ENCODE peak calls at places on chromosomes 16 and 17, in six cellular contexts. I is left lung, J is lung, O is ovary, D is left ventricle myocardium inferior, V is transverse colon. P is an unnamed sample.

GRCh38 chr17:60513014-60513413 is 13.0 kb downstream of the APPBP2 start:
- DNase-seq in O (no peak), V (no peak), I (no peak), J (no peak), D (no peak), P (no peak)

GRCh38 chr17:28579526-28579925 is 2.8 kb upstream of the ALDOC start:
- DNase-seq in V (no peak), J (no peak), I (no peak), O (no peak), D (no peak), P (no peak)

GRCh38 chr17:8696951-8697745 is 47.5 kb downstream of the CCDC42 start:
- DNase-seq in I (peak; percentile 64), O (peak; percentile 57), J (no peak), D (no peak), V (no peak), P (no peak)

GRCh38 chr17:60130466-60130865 is 19.3 kb upstream of the CA4 start:
- DNase-seq in O (no peak), I (no peak), D (no peak), V (no peak), J (no peak), P (no peak)

GRCh38 chr17:71790791-71791190 is 330.0 kb upstream of the SOX9 start:
- DNase-seq in I (no peak), V (no peak), O (no peak), D (no peak), J (no peak), P (peak; percentile 59)

GRCh38 chr16:49010396-49010795 is 271.2 kb downstream of the CBLN1 start:
- DNase-seq in V (no peak), D (no peak), O (peak; percentile 48), J (no peak), I (no peak), P (no peak)

GRCh38 chr17:37286430-37286829 is 89.4 kb upstream of the C17orf78 start:
- DNase-seq in I (no peak), J (no peak), V (no peak), O (no peak), D (no peak), P (no peak)

GRCh38 chr17:7046127-7046724 is 2.3 kb upstream of the SLC16A11 start:
- DNase-seq in I (peak; percentile 85), V (peak; percentile 95), O (peak; percentile 31), J (peak; percentile 91), D (no peak), P (peak; percentile 75)

GRCh38 chr17:7825206-7825980 is 8.6 kb upstream of the KDM6B start:
- DNase-seq in I (no peak), J (no peak), D (no peak), V (no peak), O (no peak), P (no peak)

GRCh38 chr16:46629331-46629843 is 8.2 kb upstream of the SHCBP1 start:
- DNase-seq in V (no peak), I (no peak), O (no peak), D (no peak), J (no peak), P (peak; percentile 40)

GRCh38 chr17:28133562-28133970 is 91.1 kb downstream of the NLK start:
- DNase-seq in I (no peak), V (no peak), D (no peak), O (no peak), J (no peak), P (peak; percentile 30)

GRCh38 chr16:50547340-50547865 is 793 bp upstream of the NKD1 start:
- DNase-seq in I (peak; percentile 51), O (peak; percentile 60), V (peak; percentile 56), D (peak; percentile 19), J (no peak), P (no peak)

GRCh38 chr17:56222255-56222654 is 69.0 kb downstream of the ANKFN1 start:
- DNase-seq in I (no peak), D (no peak), J (no peak), O (no peak), V (no peak), P (no peak)

GRCh38 chr17:82489117-82489516 is 30.4 kb upstream of the FOXK2 start:
- DNase-seq in D (peak; percentile 79), I (no peak), J (no peak), O (no peak), V (no peak), P (no peak)

GRCh38 chr17:5881849-5882248 is 188.3 kb upstream of the WSCD1 start:
- DNase-seq in D (no peak), I (no peak), V (no peak), O (no peak), J (no peak), P (no peak)

GRCh38 chr16:86664518-86665318 is 86.4 kb downstream of the FOXL1 start:
- DNase-seq in I (no peak), V (peak; percentile 67), D (no peak), J (no peak), O (no peak), P (peak; percentile 86)

GRCh38 chr16:87821346-87822001 is 47.8 kb downstream of the SLC7A5 start:
- DNase-seq in O (no peak), I (no peak), D (no peak), V (no peak), J (no peak), P (no peak)
- TF ChIP-seq CTCF in O (no peak), I (no peak), D (no peak), V (no peak), J (no peak), P (no peak)

GRCh38 chr17:64173646-64174045 is 43.7 kb upstream of the ERN1 start:
- DNase-seq in I (no peak), D (no peak), O (no peak), V (no peak), J (no peak), P (no peak)
- H3K27ac ChIP-seq in I (no peak overlapping the region), D (peak overlapping the region; percentile 68), O (no peak overlapping the region), V (no peak overlapping the region), J (peak overlapping the region; percentile 71), P (no peak overlapping the region)

DNA sequence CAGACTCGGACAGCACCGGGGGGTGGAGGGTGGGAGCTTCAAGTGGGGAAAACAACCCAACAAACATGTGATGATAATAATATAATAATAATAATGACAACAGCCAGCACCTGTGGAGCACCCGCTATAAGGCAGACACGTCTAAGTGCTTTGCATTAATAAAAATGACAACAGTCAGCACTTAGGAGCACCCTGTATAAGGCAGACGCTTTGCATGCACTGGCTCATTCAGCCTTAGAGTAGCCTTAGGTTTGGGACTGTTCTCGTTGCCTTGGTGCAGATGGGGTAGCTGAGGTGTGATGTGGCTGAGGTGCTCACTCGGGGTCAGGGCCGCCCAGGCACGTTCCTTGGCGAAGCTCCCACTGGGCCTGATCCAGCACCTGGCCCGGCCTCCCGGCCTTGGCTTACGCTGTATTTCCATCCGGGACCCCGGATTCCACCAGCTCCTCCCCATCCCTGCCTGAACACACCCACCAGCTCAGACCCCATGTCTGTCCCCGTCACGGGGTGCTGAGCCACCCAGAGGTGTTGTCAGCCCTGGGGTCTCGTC is 144.0 kb upstream of the CIBAR2 start:
- DNase-seq in D (no peak), O (no peak), I (no peak), V (no peak), J (no peak), P (no peak)
- TF ChIP-seq CTCF in D (no peak), O (no peak), I (no peak), V (no peak), J (no peak), P (no peak)

GRCh38 chr16:17259751-17260270 is 210.9 kb downstream of the XYLT1 start:
- DNase-seq in D (no peak), J (no peak), O (no peak), V (no peak), I (no peak), P (no peak)

GRCh38 chr16:17257426-17257825 is 213.3 kb downstream of the XYLT1 start:
- DNase-seq in V (no peak), D (no peak), O (no peak), I (no peak), J (no peak), P (no peak)

GRCh38 chr16:17260271-17260849 is 210.4 kb downstream of the XYLT1 start:
- DNase-seq in D (no peak), V (no peak), J (no peak), I (no peak), O (no peak), P (no peak)

GRCh38 chr16:17258077-17258599 is 212.6 kb downstream of the XYLT1 start:
- DNase-seq in I (no peak), O (no peak), V (no peak), D (no peak), J (no peak), P (no peak)

DNA sequence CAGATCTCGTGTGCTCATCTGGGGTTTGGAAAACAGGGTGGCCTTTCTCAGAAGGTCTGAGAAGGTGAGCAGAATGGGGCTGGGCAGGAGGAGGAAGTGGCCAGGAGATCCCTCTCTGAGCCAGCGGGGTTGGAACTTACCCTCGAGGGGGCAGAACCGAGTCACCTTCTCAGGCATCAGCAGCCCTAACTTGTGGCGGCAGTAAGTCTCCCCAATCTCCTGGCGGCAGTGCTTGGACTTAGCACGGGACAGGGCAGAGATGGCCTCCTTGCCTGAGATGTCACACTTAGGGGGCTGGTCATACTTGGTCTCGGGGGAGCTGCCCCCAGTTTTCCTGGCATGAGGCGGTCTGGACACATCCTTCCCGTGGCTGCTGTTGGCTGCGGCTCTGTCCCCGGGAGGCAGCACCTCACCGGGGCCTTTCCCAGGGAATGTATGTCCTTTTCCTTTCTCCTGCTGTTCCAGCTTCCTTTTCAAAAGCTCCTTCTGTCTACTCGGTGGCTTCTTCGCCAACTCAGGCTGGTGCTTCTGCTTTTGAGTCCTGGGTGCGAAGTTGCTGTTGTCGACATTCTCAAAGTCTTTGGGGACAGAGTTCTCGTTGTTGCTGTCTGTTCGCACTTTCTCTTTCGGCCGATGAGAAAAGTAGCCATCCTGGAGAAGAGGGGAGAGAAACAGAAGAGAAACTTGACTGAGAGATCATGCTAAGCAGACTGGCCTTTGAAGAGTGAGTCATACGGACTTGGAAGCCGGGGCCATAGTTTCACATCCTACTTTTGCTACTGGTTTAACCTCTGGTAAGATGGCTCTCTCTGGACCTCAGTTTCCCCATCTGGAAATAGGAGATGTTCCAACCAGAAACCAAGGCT is 211.7 kb downstream of the XYLT1 start:
- DNase-seq in O (no peak), I (peak; percentile 38), V (peak; percentile 55), J (peak; percentile 29), D (no peak), P (no peak)
- H3K27ac ChIP-seq in O (no peak overlapping the region), I (no peak overlapping the region), V (peak overlapping the region; percentile 64), J (peak overlapping the region; percentile 56), D (no peak overlapping the region), P (no peak overlapping the region)

GRCh38 chr17:19411641-19412040 is 609 bp downstream of the RNF112 start:
- DNase-seq in I (no peak), O (no peak), V (no peak), J (no peak), D (no peak), P (no peak)

GRCh38 chr17:19412510-19412909 is 1.5 kb downstream of the RNF112 start:
- DNase-seq in V (no peak), O (no peak), D (no peak), J (no peak), I (no peak), P (no peak)

GRCh38 chr17:19410101-19410500 is 931 bp upstream of the RNF112 start:
- DNase-seq in V (no peak), D (no peak), O (no peak), I (no peak), J (no peak), P (no peak)

GRCh38 chr17:19409509-19409908 is 1.5 kb upstream of the RNF112 start:
- DNase-seq in O (no peak), D (no peak), I (no peak), J (no peak), V (no peak), P (peak; percentile 69)

GRCh38 chr17:19410875-19411291 is at the start of gene RNF112:
- DNase-seq in V (no peak), O (no peak), J (no peak), D (peak; percentile 41), I (no peak), P (no peak)
- TF ChIP-seq CTCF in V (no peak), O (no peak), J (no peak), D (no peak), I (no peak), P (no peak)

GRCh38 chr16:27190316-27190871 is 12.9 kb upstream of the KDM8 start:
- DNase-seq in O (no peak), V (no peak), I (no peak), J (no peak), D (no peak), P (no peak)
- H3K27ac ChIP-seq in O (no peak overlapping the region), V (no peak overlapping the region), I (no peak overlapping the region), J (no peak overlapping the region), D (no peak overlapping the region), P (no peak overlapping the region)